ENCODE peak calls at places on chromosomes 1 and 21, in four cellular contexts. T is WTC11, S is AG10803, G is astrocyte of the spinal cord. Y is an unnamed sample.

GRCh38 chr21:40707271-40707670 is 139.7 kb downstream of the DSCAM start:
- DNase-seq in S (no peak), T (no peak), G (no peak), Y (no peak)

GRCh38 chr1:204261746-204262505 is 48.1 kb upstream of the GOLT1A start:
- DNase-seq in G (peak; percentile 22), T (no peak), S (peak; percentile 80), Y (no peak)

GRCh38 chr1:91731815-91732214 is 154.1 kb downstream of the TGFBR3 start:
- DNase-seq in T (no peak), S (peak; percentile 60), G (peak; percentile 71), Y (no peak)

GRCh38 chr1:37477946-37478345 is 3.6 kb downstream of the ZC3H12A start:
- DNase-seq in G (no peak), S (no peak), T (no peak), Y (peak; percentile 15)

GRCh38 chr1:67110352-67110751 is 24.4 kb downstream of the C1orf141 start:
- DNase-seq in S (no peak), T (no peak), G (no peak), Y (peak; percentile 52)

GRCh38 chr21:41160036-41160435 is 7.9 kb upstream of the BACE2 start:
- DNase-seq in S (no peak), T (no peak), G (no peak), Y (no peak)

GRCh38 chr1:166139735-166140134 is 27.1 kb downstream of the FAM78B start:
- DNase-seq in G (no peak), T (no peak), S (no peak), Y (no peak)

GRCh38 chr1:31409946-31410858 is 2.8 kb upstream of the SERINC2 start:
- DNase-seq in S (peak; percentile 57), T (no peak), G (no peak), Y (no peak)

GRCh38 chr1:245710961-245711903 is 556.4 kb downstream of the KIF26B start:
- DNase-seq in T (peak; percentile 49), S (no peak), G (no peak), Y (peak; percentile 12)

GRCh38 chr1:17204546-17205440 is at the start of gene PADI1:
- DNase-seq in T (no peak), S (no peak), G (no peak), Y (no peak)

GRCh38 chr1:27005648-27006496 is 6.8 kb downstream of the TENT5B start:
- DNase-seq in G (no peak), T (peak; percentile 51), S (no peak), Y (no peak)

GRCh38 chr1:223123238-223123976 is 19.6 kb downstream of the TLR5 start:
- DNase-seq in T (peak; percentile 80), S (peak; percentile 54), G (peak; percentile 44), Y (peak; percentile 79)

GRCh38 chr1:208243851-208244583 is at the start of gene PLXNA2:
- DNase-seq in G (peak; percentile 62), T (peak; percentile 79), S (peak; percentile 65), Y (peak; percentile 53)

GRCh38 chr1:27318596-27318995 is 3.4 kb upstream of the TMEM222 start:
- DNase-seq in G (no peak), S (peak; percentile 81), T (no peak), Y (no peak)

GRCh38 chr1:20787775-20788488 is 825 bp upstream of the HP1BP3 start:
- DNase-seq in G (peak; percentile 70), S (peak; percentile 81), T (no peak), Y (no peak)

GRCh38 chr1:162030741-162031280 is 7.1 kb upstream of the OLFML2B start:
- DNase-seq in T (no peak), G (no peak), S (no peak), Y (no peak)

GRCh38 chr1:155978973-155979429 is 654 bp upstream of the ARHGEF2 start:
- DNase-seq in G (no peak), T (no peak), S (peak; percentile 57), Y (peak; percentile 51)

GRCh38 chr1:237181731-237182317 is 139.8 kb downstream of the RYR2 start:
- DNase-seq in S (no peak), G (no peak), T (no peak), Y (no peak)

GRCh38 chr1:241837901-241838300 is 10.1 kb upstream of the EXO1 start:
- DNase-seq in T (no peak), S (peak; percentile 80), G (peak; percentile 51), Y (no peak)

GRCh38 chr1:87852410-87853202 is 523.9 kb downstream of the LMO4 start:
- DNase-seq in S (no peak), T (no peak), G (no peak), Y (no peak)

GRCh38 chr1:97867127-97867526 is 53.7 kb downstream of the DPYD start:
- DNase-seq in G (no peak), S (no peak), T (no peak), Y (no peak)

GRCh38 chr1:231939118-231939517 is 312.5 kb downstream of the DISC1 start:
- DNase-seq in T (no peak), G (no peak), S (no peak), Y (no peak)

GRCh38 chr1:14810631-14811325 is 212.3 kb downstream of the KAZN start:
- DNase-seq in S (peak; percentile 65), G (no peak), T (no peak), Y (no peak)
- TF ChIP-seq CTCF in S (no peak), G (no peak), T (no peak), Y (no peak)

GRCh38 chr1:28778021-28778420 is 33.9 kb upstream of the OPRD1 start:
- DNase-seq in T (no peak), S (no peak), G (no peak), Y (no peak)

GRCh38 chr1:28779751-28780150 is 32.2 kb upstream of the OPRD1 start:
- DNase-seq in G (no peak), T (no peak), S (no peak), Y (no peak)

GRCh38 chr1:28776341-28776740 is 35.6 kb upstream of the OPRD1 start:
- DNase-seq in S (no peak), G (no peak), T (no peak), Y (no peak)

GRCh38 chr1:28773105-28773504 is 36.4 kb downstream of the YTHDF2 start:
- DNase-seq in S (no peak), G (no peak), T (no peak), Y (no peak)

DNA sequence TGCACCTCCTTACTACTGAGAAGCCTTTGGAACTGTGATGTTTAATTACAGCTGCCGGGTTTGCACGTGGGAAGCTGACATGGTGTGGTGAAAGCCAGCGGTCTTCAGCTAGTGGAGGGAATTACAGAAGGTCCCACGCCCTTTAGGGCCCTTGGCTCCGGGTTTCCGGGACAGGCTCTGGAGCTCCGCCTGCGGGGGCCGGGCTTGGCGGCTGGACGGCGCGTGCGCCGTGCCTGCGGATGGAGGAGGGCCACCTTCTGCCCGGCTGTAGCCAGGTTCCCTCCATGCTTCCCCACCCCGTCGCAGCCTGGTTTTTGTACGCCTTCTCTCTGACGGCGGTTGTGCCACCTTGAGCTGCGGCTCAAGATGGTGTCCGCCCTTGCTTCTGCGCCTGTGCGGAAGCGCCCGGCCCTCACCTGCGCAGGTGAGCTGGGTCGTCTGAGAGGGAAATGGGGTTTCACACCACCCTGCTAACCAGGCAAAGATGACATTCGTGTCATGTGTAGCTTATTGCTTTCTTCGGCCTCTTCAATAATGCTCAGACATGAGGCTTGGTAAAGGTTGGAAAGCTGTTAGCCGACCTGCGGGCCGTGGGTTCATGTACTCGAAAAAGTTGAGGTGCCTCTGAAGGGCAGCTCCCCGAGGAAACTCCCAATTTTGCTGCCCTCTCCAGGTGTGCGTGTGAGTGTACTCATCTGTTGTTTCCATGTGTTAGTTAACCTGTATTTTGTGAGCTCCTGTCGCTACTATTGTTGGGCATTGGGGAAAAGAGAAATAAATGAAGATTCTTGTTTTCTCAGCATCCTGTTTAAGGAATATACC is 36.6 kb upstream of the OPRD1 start:
- DNase-seq in T (peak; percentile 77), S (peak; percentile 58), G (peak; percentile 15), Y (peak; percentile 86)
- TF ChIP-seq CTCF in T (no peak), S (no peak), G (no peak), Y (no peak)

GRCh38 chr1:23751815-23752200 is 8.5 kb downstream of the ELOA start:
- DNase-seq in T (no peak), S (no peak), G (no peak), Y (no peak)

GRCh38 chr1:23752909-23753308 is 9.6 kb downstream of the ELOA start:
- DNase-seq in T (no peak), G (no peak), S (no peak), Y (no peak)

GRCh38 chr1:23756676-23757075 is 13.4 kb downstream of the ELOA start:
- DNase-seq in G (peak; percentile 35), T (no peak), S (peak; percentile 53), Y (no peak)

GRCh38 chr1:23747947-23748346 is 4.7 kb downstream of the ELOA start:
- DNase-seq in G (no peak), T (no peak), S (no peak), Y (no peak)

GRCh38 chr1:23751050-23751814 is 8.0 kb downstream of the ELOA start:
- DNase-seq in G (peak; percentile 34), S (peak; percentile 65), T (peak; percentile 44), Y (peak; percentile 82)
- TF ChIP-seq CTCF in G (peak; percentile 81), S (peak; percentile 70), T (peak; percentile 51), Y (peak; percentile 63)

GRCh38 chr1:186303911-186304310 is 71.1 kb downstream of the TPR start:
- DNase-seq in S (no peak), T (no peak), G (no peak), Y (no peak)

GRCh38 chr1:186306533-186306932 is 68.5 kb downstream of the TPR start:
- DNase-seq in S (no peak), G (no peak), T (no peak), Y (no peak)

GRCh38 chr1:186302378-186302920 is 72.6 kb downstream of the TPR start:
- DNase-seq in G (no peak), T (no peak), S (peak; percentile 29), Y (no peak)

GRCh38 chr1:186307445-186307844 is 67.6 kb downstream of the TPR start:
- DNase-seq in G (no peak), T (no peak), S (no peak), Y (no peak)

DNA sequence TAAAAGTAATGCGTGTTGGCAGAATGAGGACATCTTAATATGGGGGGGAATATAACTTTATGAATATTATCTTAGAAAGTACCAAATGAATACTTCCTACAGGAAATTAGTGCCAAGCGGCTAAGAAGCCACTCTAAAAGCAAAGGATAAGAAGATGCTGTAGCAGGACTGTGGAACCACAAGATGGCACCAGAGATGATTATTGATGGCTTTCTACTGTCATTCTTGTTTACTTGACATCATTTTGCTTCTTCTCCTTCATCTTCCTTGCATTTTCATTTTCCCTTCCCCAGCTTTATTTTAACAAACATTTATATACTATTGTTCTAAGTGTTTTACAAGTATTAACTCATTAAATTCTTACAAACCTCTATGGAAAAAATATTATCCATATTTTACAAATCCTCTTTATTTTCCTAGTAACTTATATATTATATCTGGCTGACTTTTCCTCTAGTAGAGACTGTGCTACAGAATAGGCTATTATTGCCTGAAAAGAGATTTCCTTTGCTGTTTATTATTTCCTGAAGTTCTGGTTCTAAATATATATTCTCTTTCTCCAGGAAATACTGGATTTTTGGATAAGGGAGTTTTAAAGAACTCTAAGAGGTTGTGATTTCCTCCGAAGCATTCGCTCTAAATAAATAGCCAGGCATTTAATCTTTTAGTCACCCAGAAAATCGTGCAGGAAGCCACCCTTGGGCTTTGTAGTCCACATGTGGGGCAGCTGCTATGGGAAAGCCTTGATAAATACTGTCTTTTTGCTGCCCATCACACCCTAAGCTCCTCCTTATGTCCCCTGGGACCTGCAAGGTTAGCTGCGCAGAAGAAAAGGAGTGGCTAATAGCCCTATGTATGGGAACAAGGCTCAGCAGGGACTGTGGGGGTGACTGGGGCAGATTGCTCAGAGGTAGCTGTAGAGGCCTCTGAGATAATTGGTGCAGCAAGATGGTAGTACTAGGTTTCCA is 69.8 kb downstream of the TPR start:
- DNase-seq in T (no peak), S (peak; percentile 34), G (peak; percentile 17), Y (peak; percentile 53)
- TF ChIP-seq CTCF in T (peak; percentile 45), S (peak; percentile 69), G (peak; percentile 66), Y (peak; percentile 57)

Y was measured in GM13976.